ENCODE peak calls at places on chromosomes 12 and 14, in eight cellular contexts. One of them, this sample, is unnamed.

GRCh38 chr12:122965356-122965755 is 907 bp downstream of the ABCB9 start:
- DNase-seq in CD8-positive, alpha-beta T cell: no peak
- DNase-seq in right atrium auricular region: no peak
- DNase-seq in activated CD8-positive, alpha-beta T cell treated with anti-CD3 and anti-CD28 coated beads for 36 hours: no peak
- DNase-seq in activated CD4-positive, alpha-beta T cell treated with anti-CD3 and anti-CD28 coated beads, Interleukin-2, amount 50 U/mL, for 24 hours: no peak
- DNase-seq in stimulated activated CD4-positive, alpha-beta T cell treated with anti-CD3 and anti-CD28 coated beads, Interleukin-15, amount 100 ng/mL, for 24 hours: no peak
- DNase-seq in A549: no peak
- DNase-seq in activated B cell treated with CpG ODN at 0.5 μM for 24 hours: no peak
- DNase-seq in this sample: no peak

GRCh38 chr12:101087903-101088302 is 122.1 kb downstream of the SLC5A8 start:
- DNase-seq in activated CD4-positive, alpha-beta T cell treated with anti-CD3 and anti-CD28 coated beads, Interleukin-2, amount 50 U/mL, for 24 hours: no peak
- DNase-seq in stimulated activated CD4-positive, alpha-beta T cell treated with anti-CD3 and anti-CD28 coated beads, Interleukin-15, amount 100 ng/mL, for 24 hours: no peak
- DNase-seq in A549: no peak
- DNase-seq in CD8-positive, alpha-beta T cell: no peak
- DNase-seq in activated CD8-positive, alpha-beta T cell treated with anti-CD3 and anti-CD28 coated beads for 36 hours: no peak
- DNase-seq in right atrium auricular region: no peak
- DNase-seq in activated B cell treated with CpG ODN at 0.5 μM for 24 hours: no peak
- DNase-seq in this sample: no peak

GRCh38 chr14:44396226-44396625 is 110.9 kb downstream of the FSCB start:
- DNase-seq in activated B cell treated with CpG ODN at 0.5 μM for 24 hours: no peak
- DNase-seq in activated CD8-positive, alpha-beta T cell treated with anti-CD3 and anti-CD28 coated beads for 36 hours: no peak
- DNase-seq in CD8-positive, alpha-beta T cell: no peak
- DNase-seq in stimulated activated CD4-positive, alpha-beta T cell treated with anti-CD3 and anti-CD28 coated beads, Interleukin-15, amount 100 ng/mL, for 24 hours: no peak
- DNase-seq in activated CD4-positive, alpha-beta T cell treated with anti-CD3 and anti-CD28 coated beads, Interleukin-2, amount 50 U/mL, for 24 hours: no peak
- DNase-seq in right atrium auricular region: no peak
- DNase-seq in A549: no peak
- DNase-seq in this sample: no peak

GRCh38 chr14:70023871-70024270 is 144.7 kb downstream of the SMOC1 start:
- DNase-seq in activated CD4-positive, alpha-beta T cell treated with anti-CD3 and anti-CD28 coated beads, Interleukin-2, amount 50 U/mL, for 24 hours: no peak
- DNase-seq in A549: no peak
- DNase-seq in activated B cell treated with CpG ODN at 0.5 μM for 24 hours: no peak
- DNase-seq in activated CD8-positive, alpha-beta T cell treated with anti-CD3 and anti-CD28 coated beads for 36 hours: no peak
- DNase-seq in CD8-positive, alpha-beta T cell: no peak
- DNase-seq in stimulated activated CD4-positive, alpha-beta T cell treated with anti-CD3 and anti-CD28 coated beads, Interleukin-15, amount 100 ng/mL, for 24 hours: no peak
- DNase-seq in right atrium auricular region: no peak
- DNase-seq in this sample: no peak

GRCh38 chr12:6606331-6607131 is 648 bp downstream of the CHD4 start:
- DNase-seq in A549: peak; percentile 62
- DNase-seq in stimulated activated CD4-positive, alpha-beta T cell treated with anti-CD3 and anti-CD28 coated beads, Interleukin-15, amount 100 ng/mL, for 24 hours: peak; percentile 78
- DNase-seq in right atrium auricular region: peak; percentile 67
- DNase-seq in activated B cell treated with CpG ODN at 0.5 μM for 24 hours: peak; percentile 56
- DNase-seq in activated CD4-positive, alpha-beta T cell treated with anti-CD3 and anti-CD28 coated beads, Interleukin-2, amount 50 U/mL, for 24 hours: peak; percentile 38
- DNase-seq in CD8-positive, alpha-beta T cell: peak; percentile 53
- DNase-seq in activated CD8-positive, alpha-beta T cell treated with anti-CD3 and anti-CD28 coated beads for 36 hours: peak; percentile 81
- DNase-seq in this sample: peak; percentile 71

GRCh38 chr12:71730936-71731335 is 23.7 kb upstream of the RAB21 start:
- DNase-seq in activated CD8-positive, alpha-beta T cell treated with anti-CD3 and anti-CD28 coated beads for 36 hours: no peak
- DNase-seq in activated CD4-positive, alpha-beta T cell treated with anti-CD3 and anti-CD28 coated beads, Interleukin-2, amount 50 U/mL, for 24 hours: no peak
- DNase-seq in A549: no peak
- DNase-seq in stimulated activated CD4-positive, alpha-beta T cell treated with anti-CD3 and anti-CD28 coated beads, Interleukin-15, amount 100 ng/mL, for 24 hours: no peak
- DNase-seq in activated B cell treated with CpG ODN at 0.5 μM for 24 hours: no peak
- DNase-seq in CD8-positive, alpha-beta T cell: no peak
- DNase-seq in right atrium auricular region: no peak
- DNase-seq in this sample: no peak

GRCh38 chr14:92880851-92881250 is 42.1 kb upstream of the CHGA start:
- DNase-seq in activated CD4-positive, alpha-beta T cell treated with anti-CD3 and anti-CD28 coated beads, Interleukin-2, amount 50 U/mL, for 24 hours: no peak
- DNase-seq in A549: peak; percentile 52
- DNase-seq in stimulated activated CD4-positive, alpha-beta T cell treated with anti-CD3 and anti-CD28 coated beads, Interleukin-15, amount 100 ng/mL, for 24 hours: no peak
- DNase-seq in activated CD8-positive, alpha-beta T cell treated with anti-CD3 and anti-CD28 coated beads for 36 hours: no peak
- DNase-seq in activated B cell treated with CpG ODN at 0.5 μM for 24 hours: no peak
- DNase-seq in right atrium auricular region: peak; percentile 28
- DNase-seq in CD8-positive, alpha-beta T cell: no peak
- DNase-seq in this sample: no peak

GRCh38 chr12:27592548-27592947 is 68.5 kb downstream of the PPFIBP1 start:
- DNase-seq in stimulated activated CD4-positive, alpha-beta T cell treated with anti-CD3 and anti-CD28 coated beads, Interleukin-15, amount 100 ng/mL, for 24 hours: no peak
- DNase-seq in activated CD4-positive, alpha-beta T cell treated with anti-CD3 and anti-CD28 coated beads, Interleukin-2, amount 50 U/mL, for 24 hours: no peak
- DNase-seq in activated B cell treated with CpG ODN at 0.5 μM for 24 hours: no peak
- DNase-seq in CD8-positive, alpha-beta T cell: no peak
- DNase-seq in activated CD8-positive, alpha-beta T cell treated with anti-CD3 and anti-CD28 coated beads for 36 hours: peak; percentile 13
- DNase-seq in A549: no peak
- DNase-seq in right atrium auricular region: peak; percentile 61
- DNase-seq in this sample: no peak

GRCh38 chr14:88229428-88229827 is 93.6 kb downstream of the KCNK10 start:
- DNase-seq in CD8-positive, alpha-beta T cell: no peak
- DNase-seq in activated CD4-positive, alpha-beta T cell treated with anti-CD3 and anti-CD28 coated beads, Interleukin-2, amount 50 U/mL, for 24 hours: no peak
- DNase-seq in activated B cell treated with CpG ODN at 0.5 μM for 24 hours: no peak
- DNase-seq in activated CD8-positive, alpha-beta T cell treated with anti-CD3 and anti-CD28 coated beads for 36 hours: no peak
- DNase-seq in stimulated activated CD4-positive, alpha-beta T cell treated with anti-CD3 and anti-CD28 coated beads, Interleukin-15, amount 100 ng/mL, for 24 hours: no peak
- DNase-seq in right atrium auricular region: no peak
- DNase-seq in A549: no peak
- DNase-seq in this sample: no peak

GRCh38 chr12:49636979-49637378 is 13.6 kb downstream of the PRPF40B start:
- DNase-seq in right atrium auricular region: no peak
- DNase-seq in activated CD8-positive, alpha-beta T cell treated with anti-CD3 and anti-CD28 coated beads for 36 hours: peak; percentile 84
- DNase-seq in activated B cell treated with CpG ODN at 0.5 μM for 24 hours: peak; percentile 22
- DNase-seq in A549: peak; percentile 81
- DNase-seq in CD8-positive, alpha-beta T cell: peak; percentile 39
- DNase-seq in activated CD4-positive, alpha-beta T cell treated with anti-CD3 and anti-CD28 coated beads, Interleukin-2, amount 50 U/mL, for 24 hours: peak; percentile 14
- DNase-seq in stimulated activated CD4-positive, alpha-beta T cell treated with anti-CD3 and anti-CD28 coated beads, Interleukin-15, amount 100 ng/mL, for 24 hours: peak; percentile 66
- DNase-seq in this sample: no peak

GRCh38 chr14:47843236-47843635 is 167.8 kb upstream of the MDGA2 start:
- DNase-seq in right atrium auricular region: no peak
- DNase-seq in stimulated activated CD4-positive, alpha-beta T cell treated with anti-CD3 and anti-CD28 coated beads, Interleukin-15, amount 100 ng/mL, for 24 hours: no peak
- DNase-seq in activated CD4-positive, alpha-beta T cell treated with anti-CD3 and anti-CD28 coated beads, Interleukin-2, amount 50 U/mL, for 24 hours: no peak
- DNase-seq in A549: no peak
- DNase-seq in activated CD8-positive, alpha-beta T cell treated with anti-CD3 and anti-CD28 coated beads for 36 hours: no peak
- DNase-seq in activated B cell treated with CpG ODN at 0.5 μM for 24 hours: no peak
- DNase-seq in CD8-positive, alpha-beta T cell: no peak
- DNase-seq in this sample: no peak

GRCh38 chr12:50566066-50566465 is 61.3 kb downstream of the DIP2B start:
- DNase-seq in stimulated activated CD4-positive, alpha-beta T cell treated with anti-CD3 and anti-CD28 coated beads, Interleukin-15, amount 100 ng/mL, for 24 hours: no peak
- DNase-seq in CD8-positive, alpha-beta T cell: no peak
- DNase-seq in activated CD8-positive, alpha-beta T cell treated with anti-CD3 and anti-CD28 coated beads for 36 hours: no peak
- DNase-seq in A549: no peak
- DNase-seq in activated B cell treated with CpG ODN at 0.5 μM for 24 hours: no peak
- DNase-seq in right atrium auricular region: no peak
- DNase-seq in activated CD4-positive, alpha-beta T cell treated with anti-CD3 and anti-CD28 coated beads, Interleukin-2, amount 50 U/mL, for 24 hours: no peak
- DNase-seq in this sample: no peak

GRCh38 chr14:81423504-81423903 is 23.4 kb upstream of the STON2 start:
- DNase-seq in activated B cell treated with CpG ODN at 0.5 μM for 24 hours: no peak
- DNase-seq in activated CD8-positive, alpha-beta T cell treated with anti-CD3 and anti-CD28 coated beads for 36 hours: no peak
- DNase-seq in right atrium auricular region: no peak
- DNase-seq in A549: no peak
- DNase-seq in CD8-positive, alpha-beta T cell: no peak
- DNase-seq in stimulated activated CD4-positive, alpha-beta T cell treated with anti-CD3 and anti-CD28 coated beads, Interleukin-15, amount 100 ng/mL, for 24 hours: no peak
- DNase-seq in activated CD4-positive, alpha-beta T cell treated with anti-CD3 and anti-CD28 coated beads, Interleukin-2, amount 50 U/mL, for 24 hours: no peak
- DNase-seq in this sample: no peak

GRCh38 chr12:80857311-80857710 is 80.4 kb downstream of the LIN7A start:
- DNase-seq in stimulated activated CD4-positive, alpha-beta T cell treated with anti-CD3 and anti-CD28 coated beads, Interleukin-15, amount 100 ng/mL, for 24 hours: no peak
- DNase-seq in A549: no peak
- DNase-seq in CD8-positive, alpha-beta T cell: no peak
- DNase-seq in activated B cell treated with CpG ODN at 0.5 μM for 24 hours: no peak
- DNase-seq in activated CD4-positive, alpha-beta T cell treated with anti-CD3 and anti-CD28 coated beads, Interleukin-2, amount 50 U/mL, for 24 hours: no peak
- DNase-seq in activated CD8-positive, alpha-beta T cell treated with anti-CD3 and anti-CD28 coated beads for 36 hours: no peak
- DNase-seq in right atrium auricular region: no peak
- DNase-seq in this sample: no peak

GRCh38 chr12:118337194-118337838 is 35.4 kb downstream of the TAOK3 start:
- DNase-seq in activated B cell treated with CpG ODN at 0.5 μM for 24 hours: no peak
- DNase-seq in stimulated activated CD4-positive, alpha-beta T cell treated with anti-CD3 and anti-CD28 coated beads, Interleukin-15, amount 100 ng/mL, for 24 hours: no peak
- DNase-seq in A549: no peak
- DNase-seq in right atrium auricular region: no peak
- DNase-seq in CD8-positive, alpha-beta T cell: no peak
- DNase-seq in activated CD4-positive, alpha-beta T cell treated with anti-CD3 and anti-CD28 coated beads, Interleukin-2, amount 50 U/mL, for 24 hours: no peak
- DNase-seq in activated CD8-positive, alpha-beta T cell treated with anti-CD3 and anti-CD28 coated beads for 36 hours: no peak
- DNase-seq in this sample: no peak

GRCh38 chr12:94145231-94145979 is 3.0 kb upstream of the PLXNC1 start:
- DNase-seq in A549: no peak
- DNase-seq in stimulated activated CD4-positive, alpha-beta T cell treated with anti-CD3 and anti-CD28 coated beads, Interleukin-15, amount 100 ng/mL, for 24 hours: no peak
- DNase-seq in activated CD4-positive, alpha-beta T cell treated with anti-CD3 and anti-CD28 coated beads, Interleukin-2, amount 50 U/mL, for 24 hours: no peak
- DNase-seq in CD8-positive, alpha-beta T cell: no peak
- DNase-seq in activated B cell treated with CpG ODN at 0.5 μM for 24 hours: no peak
- DNase-seq in right atrium auricular region: no peak
- DNase-seq in activated CD8-positive, alpha-beta T cell treated with anti-CD3 and anti-CD28 coated beads for 36 hours: no peak
- DNase-seq in this sample: no peak

GRCh38 chr12:109951136-109951535 is 45.0 kb downstream of the GIT2 start:
- DNase-seq in right atrium auricular region: no peak
- DNase-seq in activated CD4-positive, alpha-beta T cell treated with anti-CD3 and anti-CD28 coated beads, Interleukin-2, amount 50 U/mL, for 24 hours: no peak
- DNase-seq in stimulated activated CD4-positive, alpha-beta T cell treated with anti-CD3 and anti-CD28 coated beads, Interleukin-15, amount 100 ng/mL, for 24 hours: no peak
- DNase-seq in CD8-positive, alpha-beta T cell: no peak
- DNase-seq in A549: no peak
- DNase-seq in activated B cell treated with CpG ODN at 0.5 μM for 24 hours: no peak
- DNase-seq in activated CD8-positive, alpha-beta T cell treated with anti-CD3 and anti-CD28 coated beads for 36 hours: no peak
- DNase-seq in this sample: no peak

GRCh38 chr12:120007272-120007671 is 18.2 kb downstream of the BICDL1 start:
- DNase-seq in right atrium auricular region: no peak
- DNase-seq in activated CD4-positive, alpha-beta T cell treated with anti-CD3 and anti-CD28 coated beads, Interleukin-2, amount 50 U/mL, for 24 hours: peak; percentile 28
- DNase-seq in stimulated activated CD4-positive, alpha-beta T cell treated with anti-CD3 and anti-CD28 coated beads, Interleukin-15, amount 100 ng/mL, for 24 hours: peak; percentile 80
- DNase-seq in A549: no peak
- DNase-seq in activated B cell treated with CpG ODN at 0.5 μM for 24 hours: no peak
- DNase-seq in activated CD8-positive, alpha-beta T cell treated with anti-CD3 and anti-CD28 coated beads for 36 hours: peak; percentile 94
- DNase-seq in CD8-positive, alpha-beta T cell: peak; percentile 48
- DNase-seq in this sample: no peak

GRCh38 chr14:23131482-23131881 is 12.4 kb upstream of the CEBPE start:
- DNase-seq in A549: no peak
- DNase-seq in right atrium auricular region: no peak
- DNase-seq in CD8-positive, alpha-beta T cell: no peak
- DNase-seq in activated B cell treated with CpG ODN at 0.5 μM for 24 hours: no peak
- DNase-seq in activated CD8-positive, alpha-beta T cell treated with anti-CD3 and anti-CD28 coated beads for 36 hours: no peak
- DNase-seq in activated CD4-positive, alpha-beta T cell treated with anti-CD3 and anti-CD28 coated beads, Interleukin-2, amount 50 U/mL, for 24 hours: no peak
- DNase-seq in stimulated activated CD4-positive, alpha-beta T cell treated with anti-CD3 and anti-CD28 coated beads, Interleukin-15, amount 100 ng/mL, for 24 hours: no peak
- DNase-seq in this sample: no peak

GRCh38 chr14:81952917-81953316 is 419.3 kb upstream of the SEL1L start:
- DNase-seq in stimulated activated CD4-positive, alpha-beta T cell treated with anti-CD3 and anti-CD28 coated beads, Interleukin-15, amount 100 ng/mL, for 24 hours: no peak
- DNase-seq in A549: no peak
- DNase-seq in right atrium auricular region: no peak
- DNase-seq in activated CD4-positive, alpha-beta T cell treated with anti-CD3 and anti-CD28 coated beads, Interleukin-2, amount 50 U/mL, for 24 hours: no peak
- DNase-seq in CD8-positive, alpha-beta T cell: no peak
- DNase-seq in activated CD8-positive, alpha-beta T cell treated with anti-CD3 and anti-CD28 coated beads for 36 hours: no peak
- DNase-seq in activated B cell treated with CpG ODN at 0.5 μM for 24 hours: no peak
- DNase-seq in this sample: no peak

GRCh38 chr12:51661199-51661598 is 70.2 kb downstream of the SCN8A start:
- DNase-seq in A549: no peak
- DNase-seq in activated CD4-positive, alpha-beta T cell treated with anti-CD3 and anti-CD28 coated beads, Interleukin-2, amount 50 U/mL, for 24 hours: no peak
- DNase-seq in CD8-positive, alpha-beta T cell: no peak
- DNase-seq in activated CD8-positive, alpha-beta T cell treated with anti-CD3 and anti-CD28 coated beads for 36 hours: no peak
- DNase-seq in stimulated activated CD4-positive, alpha-beta T cell treated with anti-CD3 and anti-CD28 coated beads, Interleukin-15, amount 100 ng/mL, for 24 hours: no peak
- DNase-seq in activated B cell treated with CpG ODN at 0.5 μM for 24 hours: no peak
- DNase-seq in right atrium auricular region: no peak
- DNase-seq in this sample: no peak

GRCh38 chr12:127655691-127656090 is 611.3 kb upstream of the TMEM132C start:
- DNase-seq in activated B cell treated with CpG ODN at 0.5 μM for 24 hours: no peak
- DNase-seq in activated CD4-positive, alpha-beta T cell treated with anti-CD3 and anti-CD28 coated beads, Interleukin-2, amount 50 U/mL, for 24 hours: no peak
- DNase-seq in A549: no peak
- DNase-seq in activated CD8-positive, alpha-beta T cell treated with anti-CD3 and anti-CD28 coated beads for 36 hours: no peak
- DNase-seq in CD8-positive, alpha-beta T cell: no peak
- DNase-seq in right atrium auricular region: no peak
- DNase-seq in stimulated activated CD4-positive, alpha-beta T cell treated with anti-CD3 and anti-CD28 coated beads, Interleukin-15, amount 100 ng/mL, for 24 hours: no peak
- DNase-seq in this sample: no peak

GRCh38 chr12:122523280-122523679 is 3.5 kb downstream of the RSRC2 start:
- DNase-seq in activated B cell treated with CpG ODN at 0.5 μM for 24 hours: no peak
- DNase-seq in stimulated activated CD4-positive, alpha-beta T cell treated with anti-CD3 and anti-CD28 coated beads, Interleukin-15, amount 100 ng/mL, for 24 hours: no peak
- DNase-seq in CD8-positive, alpha-beta T cell: no peak
- DNase-seq in activated CD4-positive, alpha-beta T cell treated with anti-CD3 and anti-CD28 coated beads, Interleukin-2, amount 50 U/mL, for 24 hours: no peak
- DNase-seq in right atrium auricular region: no peak
- DNase-seq in activated CD8-positive, alpha-beta T cell treated with anti-CD3 and anti-CD28 coated beads for 36 hours: no peak
- DNase-seq in A549: no peak
- DNase-seq in this sample: no peak

GRCh38 chr12:93860659-93861373 is 183.6 kb downstream of the CRADD start:
- DNase-seq in CD8-positive, alpha-beta T cell: no peak
- DNase-seq in stimulated activated CD4-positive, alpha-beta T cell treated with anti-CD3 and anti-CD28 coated beads, Interleukin-15, amount 100 ng/mL, for 24 hours: no peak
- DNase-seq in right atrium auricular region: no peak
- DNase-seq in activated CD8-positive, alpha-beta T cell treated with anti-CD3 and anti-CD28 coated beads for 36 hours: no peak
- DNase-seq in activated B cell treated with CpG ODN at 0.5 μM for 24 hours: no peak
- DNase-seq in activated CD4-positive, alpha-beta T cell treated with anti-CD3 and anti-CD28 coated beads, Interleukin-2, amount 50 U/mL, for 24 hours: no peak
- DNase-seq in A549: no peak
- DNase-seq in this sample: no peak

GRCh38 chr12:5742264-5742663 is 202.8 kb downstream of the ANO2 start:
- DNase-seq in activated B cell treated with CpG ODN at 0.5 μM for 24 hours: no peak
- DNase-seq in A549: no peak
- DNase-seq in activated CD4-positive, alpha-beta T cell treated with anti-CD3 and anti-CD28 coated beads, Interleukin-2, amount 50 U/mL, for 24 hours: no peak
- DNase-seq in stimulated activated CD4-positive, alpha-beta T cell treated with anti-CD3 and anti-CD28 coated beads, Interleukin-15, amount 100 ng/mL, for 24 hours: no peak
- DNase-seq in activated CD8-positive, alpha-beta T cell treated with anti-CD3 and anti-CD28 coated beads for 36 hours: no peak
- DNase-seq in right atrium auricular region: no peak
- DNase-seq in CD8-positive, alpha-beta T cell: no peak
- DNase-seq in this sample: no peak

GRCh38 chr12:130136536-130136935 is 25.7 kb upstream of the FZD10 start:
- DNase-seq in activated B cell treated with CpG ODN at 0.5 μM for 24 hours: no peak
- DNase-seq in right atrium auricular region: no peak
- DNase-seq in activated CD8-positive, alpha-beta T cell treated with anti-CD3 and anti-CD28 coated beads for 36 hours: no peak
- DNase-seq in activated CD4-positive, alpha-beta T cell treated with anti-CD3 and anti-CD28 coated beads, Interleukin-2, amount 50 U/mL, for 24 hours: no peak
- DNase-seq in A549: no peak
- DNase-seq in CD8-positive, alpha-beta T cell: no peak
- DNase-seq in stimulated activated CD4-positive, alpha-beta T cell treated with anti-CD3 and anti-CD28 coated beads, Interleukin-15, amount 100 ng/mL, for 24 hours: no peak
- DNase-seq in this sample: no peak

GRCh38 chr14:89386214-89386886 is 30.7 kb downstream of the FOXN3 start:
- DNase-seq in CD8-positive, alpha-beta T cell: no peak
- DNase-seq in stimulated activated CD4-positive, alpha-beta T cell treated with anti-CD3 and anti-CD28 coated beads, Interleukin-15, amount 100 ng/mL, for 24 hours: no peak
- DNase-seq in activated B cell treated with CpG ODN at 0.5 μM for 24 hours: no peak
- DNase-seq in activated CD4-positive, alpha-beta T cell treated with anti-CD3 and anti-CD28 coated beads, Interleukin-2, amount 50 U/mL, for 24 hours: no peak
- DNase-seq in right atrium auricular region: peak; percentile 57
- DNase-seq in activated CD8-positive, alpha-beta T cell treated with anti-CD3 and anti-CD28 coated beads for 36 hours: no peak
- DNase-seq in A549: no peak
- DNase-seq in this sample: no peak

GRCh38 chr14:74290415-74290814 is 12.3 kb downstream of the ABCD4 start:
- DNase-seq in activated B cell treated with CpG ODN at 0.5 μM for 24 hours: no peak
- DNase-seq in CD8-positive, alpha-beta T cell: no peak
- DNase-seq in activated CD4-positive, alpha-beta T cell treated with anti-CD3 and anti-CD28 coated beads, Interleukin-2, amount 50 U/mL, for 24 hours: no peak
- DNase-seq in activated CD8-positive, alpha-beta T cell treated with anti-CD3 and anti-CD28 coated beads for 36 hours: peak; percentile 8
- DNase-seq in right atrium auricular region: no peak
- DNase-seq in stimulated activated CD4-positive, alpha-beta T cell treated with anti-CD3 and anti-CD28 coated beads, Interleukin-15, amount 100 ng/mL, for 24 hours: peak; percentile 9
- DNase-seq in A549: peak; percentile 22
- DNase-seq in this sample: no peak

GRCh38 chr12:1880876-1881275 is 37.6 kb downstream of the CACNA2D4 start:
- DNase-seq in stimulated activated CD4-positive, alpha-beta T cell treated with anti-CD3 and anti-CD28 coated beads, Interleukin-15, amount 100 ng/mL, for 24 hours: no peak
- DNase-seq in CD8-positive, alpha-beta T cell: no peak
- DNase-seq in right atrium auricular region: peak; percentile 50
- DNase-seq in activated CD8-positive, alpha-beta T cell treated with anti-CD3 and anti-CD28 coated beads for 36 hours: no peak
- DNase-seq in activated B cell treated with CpG ODN at 0.5 μM for 24 hours: no peak
- DNase-seq in A549: no peak
- DNase-seq in activated CD4-positive, alpha-beta T cell treated with anti-CD3 and anti-CD28 coated beads, Interleukin-2, amount 50 U/mL, for 24 hours: no peak
- DNase-seq in this sample: peak; percentile 51

GRCh38 chr14:71228711-71229110 is 321.5 kb downstream of the PCNX1 start:
- DNase-seq in stimulated activated CD4-positive, alpha-beta T cell treated with anti-CD3 and anti-CD28 coated beads, Interleukin-15, amount 100 ng/mL, for 24 hours: no peak
- DNase-seq in right atrium auricular region: no peak
- DNase-seq in CD8-positive, alpha-beta T cell: no peak
- DNase-seq in A549: no peak
- DNase-seq in activated B cell treated with CpG ODN at 0.5 μM for 24 hours: no peak
- DNase-seq in activated CD4-positive, alpha-beta T cell treated with anti-CD3 and anti-CD28 coated beads, Interleukin-2, amount 50 U/mL, for 24 hours: no peak
- DNase-seq in activated CD8-positive, alpha-beta T cell treated with anti-CD3 and anti-CD28 coated beads for 36 hours: no peak
- DNase-seq in this sample: no peak

GRCh38 chr12:19451196-19451595 is 11.9 kb downstream of the AEBP2 start:
- DNase-seq in stimulated activated CD4-positive, alpha-beta T cell treated with anti-CD3 and anti-CD28 coated beads, Interleukin-15, amount 100 ng/mL, for 24 hours: no peak
- DNase-seq in activated CD4-positive, alpha-beta T cell treated with anti-CD3 and anti-CD28 coated beads, Interleukin-2, amount 50 U/mL, for 24 hours: no peak
- DNase-seq in right atrium auricular region: no peak
- DNase-seq in activated B cell treated with CpG ODN at 0.5 μM for 24 hours: no peak
- DNase-seq in activated CD8-positive, alpha-beta T cell treated with anti-CD3 and anti-CD28 coated beads for 36 hours: no peak
- DNase-seq in A549: no peak
- DNase-seq in CD8-positive, alpha-beta T cell: no peak
- DNase-seq in this sample: no peak

GRCh38 chr12:127054531-127054930 is 1212.4 kb upstream of the TMEM132C start:
- DNase-seq in activated CD4-positive, alpha-beta T cell treated with anti-CD3 and anti-CD28 coated beads, Interleukin-2, amount 50 U/mL, for 24 hours: no peak
- DNase-seq in A549: no peak
- DNase-seq in CD8-positive, alpha-beta T cell: no peak
- DNase-seq in activated B cell treated with CpG ODN at 0.5 μM for 24 hours: no peak
- DNase-seq in right atrium auricular region: no peak
- DNase-seq in activated CD8-positive, alpha-beta T cell treated with anti-CD3 and anti-CD28 coated beads for 36 hours: no peak
- DNase-seq in stimulated activated CD4-positive, alpha-beta T cell treated with anti-CD3 and anti-CD28 coated beads, Interleukin-15, amount 100 ng/mL, for 24 hours: no peak
- DNase-seq in this sample: no peak

GRCh38 chr14:105211086-105211757 is 30.1 kb upstream of the NUDT14 start:
- DNase-seq in right atrium auricular region: no peak
- DNase-seq in stimulated activated CD4-positive, alpha-beta T cell treated with anti-CD3 and anti-CD28 coated beads, Interleukin-15, amount 100 ng/mL, for 24 hours: no peak
- DNase-seq in activated B cell treated with CpG ODN at 0.5 μM for 24 hours: no peak
- DNase-seq in A549: no peak
- DNase-seq in CD8-positive, alpha-beta T cell: no peak
- DNase-seq in activated CD8-positive, alpha-beta T cell treated with anti-CD3 and anti-CD28 coated beads for 36 hours: no peak
- DNase-seq in activated CD4-positive, alpha-beta T cell treated with anti-CD3 and anti-CD28 coated beads, Interleukin-2, amount 50 U/mL, for 24 hours: no peak
- DNase-seq in this sample: no peak

GRCh38 chr12:124786065-124786964 is 77.3 kb downstream of the SCARB1 start:
- DNase-seq in activated CD4-positive, alpha-beta T cell treated with anti-CD3 and anti-CD28 coated beads, Interleukin-2, amount 50 U/mL, for 24 hours: no peak
- DNase-seq in A549: no peak
- DNase-seq in activated CD8-positive, alpha-beta T cell treated with anti-CD3 and anti-CD28 coated beads for 36 hours: no peak
- DNase-seq in activated B cell treated with CpG ODN at 0.5 μM for 24 hours: no peak
- DNase-seq in stimulated activated CD4-positive, alpha-beta T cell treated with anti-CD3 and anti-CD28 coated beads, Interleukin-15, amount 100 ng/mL, for 24 hours: no peak
- DNase-seq in right atrium auricular region: peak; percentile 94
- DNase-seq in CD8-positive, alpha-beta T cell: no peak
- DNase-seq in this sample: peak; percentile 85

This sample was measured in type B pancreatic cell.